ENCODE peak calls at places on chromosome 12, in seven cellular contexts. E is anterior cingulate cortex; C is GDM1; G is iris pigment epithelial cell; L is astrocyte of the hippocampus; X is mesothelial cell of epicardium; F is activated naive CD8-positive, alpha-beta T cell treated with anti-CD3 and anti-CD28 coated beads, Interleukin-2, amount 50 U/mL, for 24 hours. R is an unnamed sample.

GRCh38 chr12:51318846-51319570 is 5.0 kb downstream of the BIN2 start:
- DNase-seq in E (no peak), C (peak; percentile 43), G (no peak), L (no peak), X (no peak), F (no peak), R (no peak)

GRCh38 chr12:121120323-121120722 is 12.4 kb upstream of the P2RX7 start:
- DNase-seq in E (no peak), C (no peak), G (peak; percentile 16), L (no peak), X (no peak), F (no peak), R (no peak)

GRCh38 chr12:53048033-53048779 is 1.7 kb upstream of the TNS2 start:
- DNase-seq in E (peak; percentile 68), C (no peak), G (no peak), L (peak; percentile 75), X (no peak), F (no peak), R (peak; percentile 54)

GRCh38 chr12:82130763-82131162 is 227.4 kb downstream of the CCDC59 start:
- DNase-seq in E (no peak), C (no peak), G (no peak), L (no peak), X (no peak), F (no peak), R (no peak)

GRCh38 chr12:3727877-3728632 is 24.9 kb downstream of the CRACR2A start:
- DNase-seq in E (no peak), C (no peak), G (peak; percentile 36), L (peak; percentile 16), X (no peak), F (peak; percentile 33), R (peak; percentile 29)

GRCh38 chr12:50690923-50691322 is 73.0 kb upstream of the ATF1 start:
- DNase-seq in E (peak; percentile 35), C (no peak), G (peak; percentile 56), L (peak; percentile 88), X (no peak), F (no peak), R (no peak)

GRCh38 chr12:65603428-65604351 is 220.6 kb upstream of the HMGA2 start:
- DNase-seq in E (no peak), C (no peak), G (peak; percentile 96), L (peak; percentile 95), X (no peak), F (no peak), R (peak; percentile 95)

GRCh38 chr12:111436811-111437210 is 31.1 kb downstream of the SH2B3 start:
- DNase-seq in E (no peak), C (no peak), G (no peak), L (no peak), X (no peak), F (no peak), R (no peak)

GRCh38 chr12:26135010-26135420 is 10.2 kb upstream of the BHLHE41 start:
- DNase-seq in E (peak; percentile 38), C (no peak), G (peak; percentile 70), L (peak; percentile 96), X (no peak), F (no peak), R (peak; percentile 94)

GRCh38 chr12:58368001-58368400 is 426.6 kb downstream of the ATP23 start:
- DNase-seq in E (no peak), C (no peak), G (no peak), L (no peak), X (no peak), F (no peak), R (no peak)

GRCh38 chr12:49552014-49552413 is 13.2 kb downstream of the KCNH3 start:
- DNase-seq in E (no peak), C (no peak), G (no peak), L (no peak), X (no peak), F (no peak), R (no peak)

GRCh38 chr12:114457620-114458019 is 51.7 kb upstream of the TBX5 start:
- DNase-seq in E (no peak), C (no peak), G (no peak), L (no peak), X (no peak), F (no peak), R (no peak)